ENCODE peak calls at places on chromosomes 1 and 21, in seven cellular contexts. One of them, this sample, is unnamed.

GRCh38 chr1:245412301-245412700 is 257.5 kb downstream of the KIF26B start:
- DNase-seq in AG08395: no peak
- DNase-seq in EL: no peak
- DNase-seq in IMR-90: no peak
- DNase-seq in HL-60: no peak
- DNase-seq in heart right ventricle: no peak
- DNase-seq in WTC11: no peak
- DNase-seq in this sample: no peak

GRCh38 chr1:91529856-91530255 is 29.2 kb downstream of the CDC7 start:
- DNase-seq in AG08395: peak; percentile 19
- DNase-seq in EL: peak; percentile 38
- DNase-seq in IMR-90: peak; percentile 73
- DNase-seq in HL-60: no peak
- DNase-seq in heart right ventricle: no peak
- DNase-seq in WTC11: no peak
- DNase-seq in this sample: no peak

GRCh38 chr21:41507521-41508414 is at the start of gene TMPRSS2:
- DNase-seq in AG08395: no peak
- DNase-seq in EL: no peak
- DNase-seq in IMR-90: no peak
- DNase-seq in HL-60: no peak
- DNase-seq in heart right ventricle: no peak
- DNase-seq in WTC11: peak; percentile 60
- DNase-seq in this sample: no peak

GRCh38 chr1:32220746-32221580 is 1.2 kb downstream of the TMEM234 start:
- DNase-seq in AG08395: no peak
- DNase-seq in EL: no peak
- DNase-seq in IMR-90: no peak
- DNase-seq in HL-60: no peak
- DNase-seq in heart right ventricle: no peak
- DNase-seq in WTC11: no peak
- DNase-seq in this sample: no peak

GRCh38 chr1:243528459-243529120 is 272.7 kb downstream of the SDCCAG8 start:
- DNase-seq in AG08395: no peak
- DNase-seq in EL: no peak
- DNase-seq in IMR-90: no peak
- DNase-seq in HL-60: no peak
- DNase-seq in heart right ventricle: no peak
- DNase-seq in WTC11: no peak
- DNase-seq in this sample: no peak

GRCh38 chr1:54405894-54406293 is 300 bp downstream of the SSBP3 start:
- DNase-seq in AG08395: no peak
- DNase-seq in EL: peak; percentile 36
- DNase-seq in IMR-90: no peak
- DNase-seq in HL-60: peak; percentile 6
- DNase-seq in heart right ventricle: no peak
- DNase-seq in WTC11: no peak
- DNase-seq in this sample: peak; percentile 41

GRCh38 chr1:115229016-115229415 is 109.0 kb downstream of the NGF start:
- DNase-seq in AG08395: no peak
- DNase-seq in EL: no peak
- DNase-seq in IMR-90: no peak
- DNase-seq in HL-60: no peak
- DNase-seq in heart right ventricle: no peak
- DNase-seq in WTC11: no peak
- DNase-seq in this sample: no peak

GRCh38 chr21:37532868-37533780 is 166.6 kb downstream of the DYRK1A start:
- DNase-seq in AG08395: no peak
- DNase-seq in EL: peak; percentile 70
- DNase-seq in IMR-90: peak; percentile 61
- DNase-seq in HL-60: no peak
- DNase-seq in heart right ventricle: no peak
- DNase-seq in WTC11: peak; percentile 16
- DNase-seq in this sample: no peak

GRCh38 chr1:112937495-112937894 is 18.5 kb downstream of the SLC16A1 start:
- DNase-seq in AG08395: no peak
- DNase-seq in EL: no peak
- DNase-seq in IMR-90: no peak
- DNase-seq in HL-60: no peak
- DNase-seq in heart right ventricle: no peak
- DNase-seq in WTC11: no peak
- DNase-seq in this sample: no peak

This sample was measured in GM03348.